ENCODE peak calls at places on chromosomes 3 and 15, in six cellular contexts. One of them, this sample, is unnamed.
A peak's percentile ranks its signal among the peaks of the same experiment; 100 is the strongest.

GRCh38 chr3:55482496-55483195 is 4.5 kb downstream of the WNT5A start:
- DNase-seq in astrocyte of the spinal cord: peak; percentile 75
- DNase-seq in neuronal stem cell: peak; percentile 37
- DNase-seq in osteocyte: no peak
- DNase-seq in RPMI7951: peak; percentile 59
- DNase-seq in SK-MEL-5: no peak
- DNase-seq in this sample: no peak

GRCh38 chr3:196012941-196013471 is 68.9 kb downstream of the TFRC start:
- DNase-seq in osteocyte: peak; percentile 71
- DNase-seq in astrocyte of the spinal cord: no peak
- DNase-seq in neuronal stem cell: no peak
- DNase-seq in SK-MEL-5: no peak
- DNase-seq in RPMI7951: no peak
- DNase-seq in this sample: no peak

GRCh38 chr15:62835351-62835750 is 207.2 kb upstream of the TPM1 start:
- DNase-seq in RPMI7951: no peak
- DNase-seq in neuronal stem cell: no peak
- DNase-seq in osteocyte: no peak
- DNase-seq in astrocyte of the spinal cord: no peak
- DNase-seq in SK-MEL-5: no peak
- DNase-seq in this sample: no peak

GRCh38 chr3:38479431-38480092 is 16.6 kb upstream of the EXOG start:
- DNase-seq in neuronal stem cell: no peak
- DNase-seq in osteocyte: peak; percentile 85
- DNase-seq in SK-MEL-5: peak; percentile 79
- DNase-seq in astrocyte of the spinal cord: peak; percentile 51
- DNase-seq in RPMI7951: peak; percentile 64
- DNase-seq in this sample: no peak

GRCh38 chr3:15399970-15400369 is 27.4 kb downstream of the METTL6 start:
- DNase-seq in osteocyte: peak; percentile 73
- DNase-seq in SK-MEL-5: no peak
- DNase-seq in RPMI7951: no peak
- DNase-seq in astrocyte of the spinal cord: no peak
- DNase-seq in neuronal stem cell: no peak
- DNase-seq in this sample: no peak

GRCh38 chr3:69084326-69084667 is 440 bp upstream of the ARL6IP5 start:
- DNase-seq in astrocyte of the spinal cord: peak; percentile 86
- DNase-seq in SK-MEL-5: peak; percentile 38
- DNase-seq in osteocyte: no peak
- DNase-seq in RPMI7951: peak; percentile 86
- DNase-seq in neuronal stem cell: no peak
- DNase-seq in this sample: no peak

GRCh38 chr3:134483195-134483890 is 2.4 kb downstream of the ANAPC13 start:
- DNase-seq in neuronal stem cell: no peak
- DNase-seq in astrocyte of the spinal cord: peak; percentile 86
- DNase-seq in RPMI7951: peak; percentile 89
- DNase-seq in osteocyte: no peak
- DNase-seq in SK-MEL-5: no peak
- DNase-seq in this sample: no peak

GRCh38 chr3:167705840-167706239 is 28.9 kb downstream of the PDCD10 start:
- DNase-seq in RPMI7951: no peak
- DNase-seq in osteocyte: no peak
- DNase-seq in astrocyte of the spinal cord: peak; percentile 46
- DNase-seq in neuronal stem cell: no peak
- DNase-seq in SK-MEL-5: no peak
- DNase-seq in this sample: no peak

GRCh38 chr3:150412599-150413069 is 4.5 kb downstream of the TSC22D2 start:
- DNase-seq in osteocyte: no peak
- DNase-seq in SK-MEL-5: peak; percentile 45
- DNase-seq in astrocyte of the spinal cord: peak; percentile 77
- DNase-seq in neuronal stem cell: no peak
- DNase-seq in RPMI7951: peak; percentile 59
- DNase-seq in this sample: no peak

GRCh38 chr3:161372321-161373260 is 1.3 kb upstream of the SPTSSB start:
- DNase-seq in astrocyte of the spinal cord: peak; percentile 8
- DNase-seq in neuronal stem cell: peak; percentile 35
- DNase-seq in SK-MEL-5: no peak
- DNase-seq in osteocyte: no peak
- DNase-seq in RPMI7951: no peak
- DNase-seq in this sample: no peak

GRCh38 chr3:62587579-62588031 is 214.3 kb upstream of the FEZF2 start:
- DNase-seq in SK-MEL-5: no peak
- DNase-seq in astrocyte of the spinal cord: peak; percentile 91
- DNase-seq in RPMI7951: peak; percentile 100
- DNase-seq in osteocyte: no peak
- DNase-seq in neuronal stem cell: no peak
- DNase-seq in this sample: no peak

GRCh38 chr3:187958432-187959003 is 195.4 kb upstream of the LPP start:
- DNase-seq in SK-MEL-5: no peak
- DNase-seq in osteocyte: no peak
- DNase-seq in neuronal stem cell: no peak
- DNase-seq in RPMI7951: no peak
- DNase-seq in astrocyte of the spinal cord: no peak
- DNase-seq in this sample: no peak

GRCh38 chr3:155416500-155417118 is 123.1 kb upstream of the STRIT1 start:
- DNase-seq in neuronal stem cell: no peak
- DNase-seq in SK-MEL-5: no peak
- DNase-seq in RPMI7951: peak; percentile 81
- DNase-seq in astrocyte of the spinal cord: no peak
- DNase-seq in osteocyte: no peak
- DNase-seq in this sample: no peak

GRCh38 chr3:132544130-132544529 is 52.9 kb upstream of the ACKR4 start:
- DNase-seq in SK-MEL-5: no peak
- DNase-seq in RPMI7951: no peak
- DNase-seq in osteocyte: no peak
- DNase-seq in neuronal stem cell: no peak
- DNase-seq in astrocyte of the spinal cord: no peak
- DNase-seq in this sample: no peak

GRCh38 chr15:28114721-28115622 is 15.9 kb upstream of the OCA2 start:
- DNase-seq in SK-MEL-5: no peak
- DNase-seq in RPMI7951: peak; percentile 65
- DNase-seq in osteocyte: peak; percentile 77
- DNase-seq in astrocyte of the spinal cord: peak; percentile 67
- DNase-seq in neuronal stem cell: no peak
- DNase-seq in this sample: no peak

GRCh38 chr15:58185439-58185838 is 47.3 kb downstream of the AQP9 start:
- DNase-seq in osteocyte: no peak
- DNase-seq in astrocyte of the spinal cord: no peak
- DNase-seq in neuronal stem cell: no peak
- DNase-seq in RPMI7951: peak; percentile 54
- DNase-seq in SK-MEL-5: peak; percentile 32
- DNase-seq in this sample: no peak

GRCh38 chr3:49899815-49900214 is 3.9 kb downstream of the MST1R start:
- DNase-seq in neuronal stem cell: no peak
- DNase-seq in astrocyte of the spinal cord: no peak
- DNase-seq in SK-MEL-5: peak; percentile 66
- DNase-seq in RPMI7951: no peak
- DNase-seq in osteocyte: no peak
- DNase-seq in this sample: no peak

GRCh38 chr3:134009345-134010000 is 20.3 kb downstream of the SLCO2A1 start:
- DNase-seq in osteocyte: no peak
- DNase-seq in SK-MEL-5: no peak
- DNase-seq in astrocyte of the spinal cord: peak; percentile 82
- DNase-seq in RPMI7951: peak; percentile 80
- DNase-seq in neuronal stem cell: no peak
- DNase-seq in this sample: no peak